ENCODE peak calls at places on chromosomes 1 and 21, in nine cellular contexts. One of them, this sample, is unnamed.

GRCh38 chr1:81549588-81550127 is 251.1 kb upstream of the ADGRL2 start:
- DNase-seq in thoracic aorta: no peak
- DNase-seq in GM23248: peak; percentile 67
- DNase-seq in upper lobe of right lung: no peak
- DNase-seq in stomach: no peak
- DNase-seq in mesendoderm: peak; percentile 89
- DNase-seq in mammary epithelial cell: peak; percentile 40
- DNase-seq in cardiac muscle cell: peak; percentile 68
- DNase-seq in heart right ventricle: no peak
- DNase-seq in this sample: no peak

GRCh38 chr1:115233598-115233997 is 104.5 kb downstream of the NGF start:
- DNase-seq in thoracic aorta: no peak
- DNase-seq in GM23248: peak; percentile 13
- DNase-seq in upper lobe of right lung: no peak
- DNase-seq in stomach: no peak
- DNase-seq in mesendoderm: no peak
- DNase-seq in mammary epithelial cell: no peak
- DNase-seq in cardiac muscle cell: no peak
- DNase-seq in heart right ventricle: no peak
- DNase-seq in this sample: no peak

GRCh38 chr21:31930001-31930400 is 57.2 kb downstream of the HUNK start:
- DNase-seq in thoracic aorta: no peak
- DNase-seq in GM23248: no peak
- DNase-seq in upper lobe of right lung: no peak
- DNase-seq in stomach: no peak
- DNase-seq in mesendoderm: no peak
- DNase-seq in mammary epithelial cell: no peak
- DNase-seq in cardiac muscle cell: no peak
- DNase-seq in heart right ventricle: no peak
- DNase-seq in this sample: no peak

GRCh38 chr21:24045775-24046215 is 1561.5 kb downstream of the MRPL39 start:
- DNase-seq in thoracic aorta: peak; percentile 24
- DNase-seq in GM23248: peak; percentile 0
- DNase-seq in upper lobe of right lung: no peak
- DNase-seq in stomach: peak; percentile 66
- DNase-seq in mesendoderm: peak; percentile 42
- DNase-seq in mammary epithelial cell: no peak
- DNase-seq in cardiac muscle cell: peak; percentile 89
- DNase-seq in heart right ventricle: peak; percentile 65
- DNase-seq in this sample: peak; percentile 73

GRCh38 chr21:45067462-45068285 is 6.7 kb upstream of the ADARB1 start:
- DNase-seq in thoracic aorta: no peak
- DNase-seq in GM23248: no peak
- DNase-seq in upper lobe of right lung: no peak
- DNase-seq in stomach: no peak
- DNase-seq in mesendoderm: no peak
- DNase-seq in mammary epithelial cell: no peak
- DNase-seq in cardiac muscle cell: no peak
- DNase-seq in heart right ventricle: no peak
- DNase-seq in this sample: no peak

GRCh38 chr1:963746-964525 is 2.3 kb upstream of the PLEKHN1 start:
- DNase-seq in thoracic aorta: no peak
- DNase-seq in GM23248: no peak
- DNase-seq in upper lobe of right lung: no peak
- DNase-seq in stomach: no peak
- DNase-seq in mesendoderm: no peak
- DNase-seq in mammary epithelial cell: no peak
- DNase-seq in cardiac muscle cell: no peak
- DNase-seq in heart right ventricle: no peak
- DNase-seq in this sample: no peak

GRCh38 chr1:116654351-116654750 is 13.2 kb downstream of the IGSF3 start:
- DNase-seq in thoracic aorta: no peak
- DNase-seq in GM23248: no peak
- DNase-seq in upper lobe of right lung: no peak
- DNase-seq in stomach: no peak
- DNase-seq in mesendoderm: no peak
- DNase-seq in mammary epithelial cell: no peak
- DNase-seq in cardiac muscle cell: no peak
- DNase-seq in heart right ventricle: no peak
- DNase-seq in this sample: no peak

GRCh38 chr1:210250998-210251679 is 18.5 kb downstream of the SERTAD4 start:
- DNase-seq in thoracic aorta: no peak
- DNase-seq in GM23248: peak; percentile 64
- DNase-seq in upper lobe of right lung: peak; percentile 77
- DNase-seq in stomach: peak; percentile 63
- DNase-seq in mesendoderm: peak; percentile 94
- DNase-seq in mammary epithelial cell: peak; percentile 70
- DNase-seq in cardiac muscle cell: peak; percentile 41
- DNase-seq in heart right ventricle: peak; percentile 42
- DNase-seq in this sample: peak; percentile 79

GRCh38 chr21:32921632-32922230 is 104.0 kb upstream of the OLIG2 start:
- DNase-seq in thoracic aorta: no peak
- DNase-seq in GM23248: peak; percentile 10
- DNase-seq in upper lobe of right lung: peak; percentile 72
- DNase-seq in stomach: peak; percentile 37
- DNase-seq in mesendoderm: peak; percentile 54
- DNase-seq in mammary epithelial cell: no peak
- DNase-seq in cardiac muscle cell: no peak
- DNase-seq in heart right ventricle: no peak
- DNase-seq in this sample: no peak

GRCh38 chr21:23968722-23969647 is 1638.3 kb downstream of the MRPL39 start:
- DNase-seq in thoracic aorta: no peak
- DNase-seq in GM23248: peak; percentile 0
- DNase-seq in upper lobe of right lung: no peak
- DNase-seq in stomach: peak; percentile 57
- DNase-seq in mesendoderm: peak; percentile 89
- DNase-seq in mammary epithelial cell: no peak
- DNase-seq in cardiac muscle cell: no peak
- DNase-seq in heart right ventricle: no peak
- DNase-seq in this sample: no peak

GRCh38 chr1:73980324-73981040 is 217.5 kb downstream of the LRRIQ3 start:
- DNase-seq in thoracic aorta: no peak
- DNase-seq in GM23248: no peak
- DNase-seq in upper lobe of right lung: no peak
- DNase-seq in stomach: no peak
- DNase-seq in mesendoderm: peak; percentile 35
- DNase-seq in mammary epithelial cell: no peak
- DNase-seq in cardiac muscle cell: peak; percentile 1
- DNase-seq in heart right ventricle: no peak
- DNase-seq in this sample: no peak

GRCh38 chr1:46581685-46582455 is 22.2 kb downstream of the MKNK1 start:
- DNase-seq in thoracic aorta: no peak
- DNase-seq in GM23248: peak; percentile 29
- DNase-seq in upper lobe of right lung: no peak
- DNase-seq in stomach: no peak
- DNase-seq in mesendoderm: no peak
- DNase-seq in mammary epithelial cell: peak; percentile 4
- DNase-seq in cardiac muscle cell: no peak
- DNase-seq in heart right ventricle: no peak
- DNase-seq in this sample: no peak
- H3K36me3 ChIP-seq in thoracic aorta: peaks cover 75% of the 10 kb centered on the region
- H3K36me3 ChIP-seq in GM23248: peaks cover 7% of the 10 kb centered on the region
- H3K36me3 ChIP-seq in upper lobe of right lung: peaks cover 70% of the 10 kb centered on the region
- H3K36me3 ChIP-seq in stomach: peaks cover 100% of the 10 kb centered on the region
- H3K36me3 ChIP-seq in mesendoderm: no peaks in the 10 kb centered on the region
- H3K36me3 ChIP-seq in mammary epithelial cell: peaks cover 29% of the 10 kb centered on the region
- H3K36me3 ChIP-seq in cardiac muscle cell: peaks cover 6% of the 10 kb centered on the region
- H3K36me3 ChIP-seq in heart right ventricle: peaks cover 61% of the 10 kb centered on the region
- H3K36me3 ChIP-seq in this sample: peaks cover 43% of the 10 kb centered on the region

DNA sequence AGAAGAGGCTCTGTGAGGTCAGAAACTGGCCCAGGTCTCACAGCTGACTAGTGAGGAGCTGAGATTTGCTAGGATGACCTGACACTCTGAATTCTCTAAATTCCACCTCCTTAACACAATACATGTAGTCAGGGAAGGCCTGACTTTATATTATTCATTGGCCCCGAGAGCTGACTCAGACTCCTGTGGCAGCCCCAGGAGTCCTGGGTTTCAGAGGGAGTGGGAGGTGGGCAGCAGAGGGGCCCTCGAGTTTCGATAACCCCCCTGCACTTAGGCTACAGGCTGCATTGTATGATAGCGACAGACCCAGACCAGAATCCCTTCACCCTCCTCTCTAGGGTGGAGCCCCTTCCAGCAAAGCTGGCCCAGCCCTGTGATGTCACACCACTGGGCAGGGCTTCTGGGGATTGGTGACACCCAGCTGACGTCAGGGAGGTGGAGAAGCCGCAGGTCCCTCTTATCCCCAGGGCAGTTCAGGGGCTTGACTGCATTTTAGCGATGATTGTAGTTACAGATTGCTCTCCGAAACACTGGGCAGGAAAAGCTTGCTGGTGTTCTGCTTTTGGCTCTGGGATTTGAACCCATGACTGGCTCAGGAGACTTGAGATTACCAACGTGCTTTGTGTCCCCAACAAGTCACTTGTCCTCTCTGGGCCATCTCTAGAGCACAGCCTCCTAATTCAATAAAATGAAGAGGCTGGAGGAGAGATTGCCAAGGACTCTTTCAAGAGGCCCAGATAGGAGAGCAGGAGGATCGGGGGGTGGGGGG is 17.0 kb upstream of the GPR37L1 start:
- DNase-seq in thoracic aorta: no peak
- DNase-seq in GM23248: peak; percentile 81
- DNase-seq in upper lobe of right lung: no peak
- DNase-seq in stomach: peak; percentile 83
- DNase-seq in mesendoderm: peak; percentile 97
- DNase-seq in mammary epithelial cell: peak; percentile 93
- DNase-seq in cardiac muscle cell: peak; percentile 43
- DNase-seq in heart right ventricle: peak; percentile 18
- DNase-seq in this sample: no peak
- H3K27ac ChIP-seq in thoracic aorta: no peak overlapping the region
- H3K27ac ChIP-seq in GM23248: peak overlapping the region; percentile 48
- H3K27ac ChIP-seq in upper lobe of right lung: no peak overlapping the region
- H3K27ac ChIP-seq in stomach: peak overlapping the region; percentile 91
- H3K27ac ChIP-seq in mesendoderm: peak overlapping the region; percentile 18
- H3K27ac ChIP-seq in mammary epithelial cell: peak overlapping the region; percentile 65
- H3K27ac ChIP-seq in cardiac muscle cell: peak overlapping the region; percentile 58
- H3K27ac ChIP-seq in heart right ventricle: no peak overlapping the region
- H3K27ac ChIP-seq in this sample: no peak overlapping the region

GRCh38 chr1:166884040-166884642 is 8.1 kb upstream of the TADA1 start:
- DNase-seq in thoracic aorta: no peak
- DNase-seq in GM23248: peak; percentile 59
- DNase-seq in upper lobe of right lung: peak; percentile 70
- DNase-seq in stomach: peak; percentile 54
- DNase-seq in mesendoderm: peak; percentile 87
- DNase-seq in mammary epithelial cell: peak; percentile 31
- DNase-seq in cardiac muscle cell: peak; percentile 45
- DNase-seq in heart right ventricle: peak; percentile 49
- DNase-seq in this sample: no peak
- H3K4me3 ChIP-seq in thoracic aorta: peak overlapping the region; percentile 42
- H3K4me3 ChIP-seq in GM23248: no peak overlapping the region
- H3K4me3 ChIP-seq in upper lobe of right lung: no peak overlapping the region
- H3K4me3 ChIP-seq in stomach: peak overlapping the region; percentile 22
- H3K4me3 ChIP-seq in mesendoderm: no peak overlapping the region
- H3K4me3 ChIP-seq in mammary epithelial cell: no peak overlapping the region
- H3K4me3 ChIP-seq in cardiac muscle cell: no peak overlapping the region
- H3K4me3 ChIP-seq in heart right ventricle: peak overlapping the region; percentile 9
- H3K4me3 ChIP-seq in this sample: no peak overlapping the region

DNA sequence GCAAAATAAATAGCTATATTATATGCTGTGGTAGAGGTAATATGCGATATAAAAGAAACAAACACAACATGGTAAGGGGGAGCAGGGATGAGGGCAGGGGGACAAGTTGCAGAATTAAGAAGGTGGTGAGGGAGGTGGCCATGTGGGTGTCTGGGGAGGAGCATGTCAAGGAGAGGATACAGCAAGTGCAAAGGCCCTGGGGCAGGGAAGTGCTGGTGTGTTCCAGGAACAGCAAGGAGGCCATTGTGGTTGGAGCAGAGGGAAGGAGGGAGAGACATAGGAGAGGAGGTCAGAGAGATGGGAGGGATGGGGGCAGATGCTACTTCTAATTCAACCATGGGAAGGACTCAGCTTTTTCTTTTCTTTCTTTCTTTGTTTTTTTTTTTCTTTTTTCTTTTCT is 161.2 kb upstream of the IGSF21 start:
- DNase-seq in thoracic aorta: no peak
- DNase-seq in GM23248: no peak
- DNase-seq in upper lobe of right lung: no peak
- DNase-seq in stomach: no peak
- DNase-seq in mesendoderm: no peak
- DNase-seq in mammary epithelial cell: no peak
- DNase-seq in cardiac muscle cell: no peak
- DNase-seq in heart right ventricle: no peak
- DNase-seq in this sample: no peak
- H3K36me3 ChIP-seq in thoracic aorta: no peaks in the 10 kb centered on the region
- H3K36me3 ChIP-seq in GM23248: no peaks in the 10 kb centered on the region
- H3K36me3 ChIP-seq in upper lobe of right lung: no peaks in the 10 kb centered on the region
- H3K36me3 ChIP-seq in stomach: no peaks in the 10 kb centered on the region
- H3K36me3 ChIP-seq in mesendoderm: no peaks in the 10 kb centered on the region
- H3K36me3 ChIP-seq in mammary epithelial cell: no peaks in the 10 kb centered on the region
- H3K36me3 ChIP-seq in cardiac muscle cell: no peaks in the 10 kb centered on the region
- H3K36me3 ChIP-seq in heart right ventricle: no peaks in the 10 kb centered on the region
- H3K36me3 ChIP-seq in this sample: no peaks in the 10 kb centered on the region